ENCODE peak calls at places on chromosomes 3 and 15, in eight cellular contexts. B, I, Y, G, C, V, D and P are unnamed samples.

GRCh38 chr3:99699841-99700240 is 61.4 kb downstream of the COL8A1 start:
- DNase-seq in Y (no peak), V (peak), G (peak), C (no peak), D (no peak), B (no peak), I (no peak), P (no peak)

GRCh38 chr15:71532994-71533393 is 277.4 kb upstream of the NR2E3 start:
- DNase-seq in C (peak), B (no peak), I (no peak), D (peak), G (peak), Y (no peak), V (no peak), P (no peak)

GRCh38 chr15:42158941-42159340 is 2.5 kb upstream of the PLA2G4F start:
- DNase-seq in B (no peak), I (no peak), V (no peak), D (no peak), C (no peak), G (peak), Y (no peak), P (no peak)

GRCh38 chr15:81899730-81900129 is 146.1 kb downstream of the MEX3B start:
- DNase-seq in B (no peak), C (no peak), V (no peak), D (no peak), I (no peak), G (no peak), Y (no peak), P (no peak)

GRCh38 chr3:139928708-139929505 is 6.1 kb upstream of the CLSTN2 start:
- DNase-seq in G (peak), B (no peak), I (no peak), D (no peak), V (peak), C (no peak), Y (no peak), P (no peak)

GRCh38 chr15:68277605-68278344 is at the start of gene FEM1B:
- DNase-seq in V (peak), C (peak), D (peak), Y (peak), I (peak), B (peak), G (peak), P (peak)

GRCh38 chr3:128681277-128681829 is 30.7 kb upstream of the RPN1 start:
- DNase-seq in C (no peak), B (no peak), Y (no peak), G (no peak), I (no peak), D (no peak), V (no peak), P (no peak)

GRCh38 chr3:143354342-143354741 is 234.8 kb downstream of the CHST2 start:
- DNase-seq in G (no peak), V (no peak), C (no peak), I (no peak), Y (peak), B (no peak), D (no peak), P (no peak)

GRCh38 chr3:14633819-14634424 is 17.6 kb upstream of the CCDC174 start:
- DNase-seq in G (peak), C (peak), V (peak), I (peak), Y (peak), B (peak), D (peak), P (peak)
- TF ChIP-seq CTCF in G (peak), C (peak), V (peak), I (peak), Y (peak), B (peak), D (peak), P (peak)

DNA sequence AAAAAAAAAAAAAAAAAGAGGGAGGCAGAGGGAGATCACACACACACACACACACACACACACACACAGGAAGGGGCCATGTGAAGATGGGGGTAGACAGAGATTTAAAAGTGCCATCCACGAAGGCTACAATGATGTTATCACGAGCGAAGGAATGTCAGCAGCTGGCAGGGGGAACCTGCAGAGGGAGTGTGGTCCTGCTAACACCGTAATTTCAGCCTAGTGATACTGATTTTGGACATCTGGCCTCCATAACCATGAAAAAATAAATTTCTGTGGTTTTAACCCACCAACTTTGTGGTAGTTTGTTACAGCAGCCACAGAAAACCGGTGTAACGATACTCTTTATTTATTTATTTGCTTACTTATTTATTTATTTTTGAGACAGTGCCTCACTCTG is 76.0 kb downstream of the TMCO5A start:
- DNase-seq in G (peak), I (no peak), V (peak), Y (no peak), C (no peak), D (no peak), B (no peak), P (no peak)
- TF ChIP-seq CTCF in G (peak), I (no peak), V (peak), Y (no peak), C (no peak), D (no peak), B (no peak), P (no peak)

GRCh38 chr15:100893261-100893963 is 13.8 kb downstream of the ALDH1A3 start:
- DNase-seq in Y (no peak), V (no peak), B (no peak), D (peak), G (no peak), I (no peak), C (no peak), P (no peak)

GRCh38 chr15:100890850-100891249 is 11.2 kb downstream of the ALDH1A3 start:
- DNase-seq in D (peak), B (no peak), V (no peak), C (no peak), I (no peak), Y (no peak), G (no peak), P (no peak)

GRCh38 chr15:100892013-100892355 is 12.4 kb downstream of the ALDH1A3 start:
- DNase-seq in D (no peak), V (no peak), C (no peak), G (no peak), I (no peak), B (no peak), Y (no peak), P (no peak)

GRCh38 chr15:100890059-100890720 is 10.6 kb downstream of the ALDH1A3 start:
- DNase-seq in V (no peak), I (no peak), B (no peak), C (no peak), D (peak), Y (no peak), G (no peak), P (no peak)

GRCh38 chr15:100891316-100892012 is 11.8 kb downstream of the ALDH1A3 start:
- DNase-seq in Y (no peak), D (peak), C (peak), V (peak), I (no peak), B (peak), G (peak), P (no peak)
- TF ChIP-seq CTCF in Y (no peak), D (no peak), C (no peak), V (no peak), I (no peak), B (no peak), G (no peak), P (no peak)

GRCh38 chr15:91586542-91586941 is 267.0 kb upstream of the SLCO3A1 start:
- DNase-seq in G (no peak), Y (no peak), D (no peak), V (no peak), I (no peak), C (no peak), B (no peak), P (no peak)

GRCh38 chr15:91593081-91593480 is 260.4 kb upstream of the SLCO3A1 start:
- DNase-seq in D (no peak), G (no peak), B (no peak), C (no peak), Y (no peak), V (peak), I (no peak), P (no peak)

GRCh38 chr15:91592586-91592985 is 260.9 kb upstream of the SLCO3A1 start:
- DNase-seq in C (no peak), Y (no peak), V (no peak), D (no peak), I (no peak), B (no peak), G (no peak), P (no peak)

GRCh38 chr15:91593653-91594052 is 259.9 kb upstream of the SLCO3A1 start:
- DNase-seq in C (no peak), G (no peak), Y (no peak), D (no peak), I (no peak), V (no peak), B (no peak), P (no peak)

DNA sequence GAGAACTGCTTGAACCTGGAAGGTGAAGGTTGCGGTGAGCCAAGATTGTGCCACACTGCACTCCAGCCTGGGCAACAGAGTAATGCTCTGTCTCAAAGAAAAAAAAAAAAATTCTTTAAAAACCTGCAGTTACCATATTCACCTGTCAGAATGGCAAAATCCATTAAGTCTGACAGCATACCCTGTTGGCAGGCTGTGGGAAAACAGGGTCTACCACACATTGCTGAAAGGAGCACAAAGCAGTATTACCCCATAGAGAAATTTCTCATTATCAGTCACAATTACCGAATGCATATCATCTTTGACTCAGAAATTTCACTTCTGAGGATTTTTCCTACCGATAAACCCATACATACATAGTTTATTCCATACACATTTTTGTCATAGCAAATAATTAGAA is 264.1 kb upstream of the SLCO3A1 start:
- DNase-seq in D (peak), B (no peak), V (no peak), I (no peak), G (no peak), Y (no peak), C (no peak), P (no peak)
- TF ChIP-seq CTCF in D (peak), B (no peak), V (no peak), I (no peak), G (no peak), Y (no peak), C (no peak), P (no peak)